ENCODE peak calls at places on chromosomes 11 and 22, in seven cellular contexts. A is neuronal stem cell, O is IMR-90, R is H9, B is H1, V is mesenchymal stem cell, N is trophoblast cell. C is an unnamed sample.

GRCh38 chr22:48309115-48309705 is 1518.5 kb downstream of the BRD1 start:
- DNase-seq in R (no peak), B (no peak), V (no peak), N (no peak), A (no peak), O (no peak), C (no peak)

GRCh38 chr11:69644962-69645675 is 4.2 kb downstream of the CCND1 start:
- DNase-seq in O (no peak), R (peak), A (no peak), V (no peak), N (no peak), B (no peak), C (no peak)

GRCh38 chr11:31262761-31263160 is 106.8 kb downstream of the DCDC1 start:
- DNase-seq in N (no peak), O (peak), V (no peak), A (no peak), R (no peak), B (no peak), C (no peak)

GRCh38 chr11:1943977-1944376 is 3.2 kb upstream of the MRPL23 start:
- DNase-seq in R (no peak), N (no peak), B (peak), O (peak), A (no peak), V (no peak), C (no peak)

GRCh38 chr22:37254867-37255233 is 10.8 kb upstream of the RAC2 start:
- DNase-seq in A (no peak), R (no peak), V (peak), O (peak), B (no peak), N (no peak), C (no peak)

GRCh38 chr11:75925785-75926164 is 110.8 kb downstream of the UVRAG start:
- DNase-seq in B (no peak), V (no peak), R (no peak), O (peak), N (no peak), A (no peak), C (no peak)

GRCh38 chr22:20839837-20840645 is 18.6 kb downstream of the PI4KA start:
- DNase-seq in A (no peak), N (no peak), R (no peak), V (no peak), B (no peak), O (no peak), C (no peak)

GRCh38 chr11:58898106-58898505 is 41.2 kb upstream of the GLYATL1 start:
- DNase-seq in O (no peak), A (no peak), R (no peak), B (no peak), V (no peak), N (no peak), C (no peak)

GRCh38 chr11:28169816-28170215 is 61.6 kb downstream of the METTL15 start:
- DNase-seq in B (no peak), N (no peak), R (no peak), V (peak), A (no peak), O (peak), C (no peak)

GRCh38 chr11:45089845-45090499 is 56.5 kb upstream of the PRDM11 start:
- DNase-seq in R (peak), N (no peak), A (no peak), V (peak), B (no peak), O (peak), C (peak)

GRCh38 chr11:120746395-120746794 is 234.8 kb downstream of the GRIK4 start:
- DNase-seq in B (no peak), A (no peak), O (no peak), R (no peak), V (no peak), N (peak), C (peak)

GRCh38 chr11:94820480-94820879 is 52.3 kb downstream of the AMOTL1 start:
- DNase-seq in V (no peak), O (no peak), A (no peak), N (no peak), R (no peak), B (no peak), C (no peak)

GRCh38 chr11:70466154-70466553 is 67.8 kb downstream of the CTTN start:
- DNase-seq in R (no peak), B (no peak), V (peak), N (peak), A (no peak), O (peak), C (peak)

GRCh38 chr11:12043959-12044772 is 35.7 kb upstream of the DKK3 start:
- DNase-seq in N (peak), B (peak), V (peak), R (peak), A (peak), O (peak), C (peak)

GRCh38 chr11:119518746-119519382 is 95.9 kb upstream of the THY1 start:
- DNase-seq in N (peak), V (peak), O (peak), A (peak), B (peak), R (peak), C (peak)

GRCh38 chr11:2220173-2220771 is 48.7 kb upstream of the TH start:
- DNase-seq in A (no peak), V (no peak), B (no peak), R (no peak), N (peak), O (no peak), C (no peak)

GRCh38 chr11:77580712-77581337 is 8.9 kb upstream of the AQP11 start:
- DNase-seq in R (no peak), O (peak), V (peak), N (no peak), A (peak), B (no peak), C (peak)

GRCh38 chr11:66106786-66107599 is 36.9 kb downstream of the PACS1 start:
- DNase-seq in B (no peak), R (no peak), A (no peak), V (no peak), O (no peak), N (peak), C (peak)

GRCh38 chr11:94844031-94844430 is 75.9 kb downstream of the AMOTL1 start:
- DNase-seq in N (no peak), O (no peak), V (no peak), B (no peak), R (no peak), A (no peak), C (no peak)

GRCh38 chr11:46009647-46010046 is 87.2 kb downstream of the LARGE2 start:
- DNase-seq in N (peak), V (no peak), B (no peak), A (no peak), O (no peak), R (no peak), C (no peak)

GRCh38 chr11:61917357-61918109 is at the start of gene RAB3IL1:
- DNase-seq in N (peak), V (peak), R (peak), O (no peak), B (peak), A (peak), C (peak)

GRCh38 chr11:78420255-78420764 is 2.7 kb upstream of the GAB2 start:
- DNase-seq in N (peak), A (peak), V (peak), B (peak), O (peak), R (peak), C (peak)

GRCh38 chr11:128757886-128758612 is 64.2 kb downstream of the FLI1 start:
- DNase-seq in A (no peak), V (no peak), O (no peak), R (no peak), N (no peak), B (no peak), C (no peak)

GRCh38 chr11:16776716-16777115 is 38.3 kb downstream of the C11orf58 start:
- DNase-seq in V (no peak), B (no peak), R (no peak), A (no peak), N (no peak), O (peak), C (no peak)

GRCh38 chr22:50403701-50404101 is 60.6 kb downstream of the PPP6R2 start:
- DNase-seq in B (no peak), R (no peak), N (no peak), A (no peak), V (no peak), O (no peak), C (no peak)

GRCh38 chr11:77080643-77081210 is 14.0 kb downstream of the CAPN5 start:
- DNase-seq in V (peak), A (no peak), B (no peak), R (no peak), O (peak), N (no peak), C (no peak)

GRCh38 chr11:10659339-10660216 is 34.0 kb downstream of the IRAG1 start:
- DNase-seq in R (no peak), N (peak), B (no peak), V (peak), O (peak), A (no peak), C (peak)

GRCh38 chr11:112856591-112856990 is 104.6 kb upstream of the NCAM1 start:
- DNase-seq in R (no peak), O (no peak), A (no peak), B (no peak), V (no peak), N (no peak), C (no peak)

GRCh38 chr22:44220727-44221680 is 40.3 kb downstream of the PARVG start:
- DNase-seq in V (no peak), N (no peak), R (no peak), A (no peak), O (no peak), B (peak), C (peak)

GRCh38 chr22:19523240-19524169 is 705 bp downstream of the CLDN5 start:
- DNase-seq in A (peak), B (peak), O (peak), N (peak), V (peak), R (peak), C (peak)

GRCh38 chr22:27992294-27993165 is 73.5 kb upstream of the PITPNB start:
- DNase-seq in A (no peak), V (no peak), R (peak), O (no peak), N (no peak), B (no peak), C (no peak)

GRCh38 chr11:117084992-117085391 is 13.2 kb downstream of the SIK3 start:
- DNase-seq in N (peak), A (no peak), O (no peak), B (no peak), R (no peak), V (peak), C (no peak)

GRCh38 chr11:117081908-117082307 is 16.3 kb downstream of the SIK3 start:
- DNase-seq in N (no peak), R (no peak), B (no peak), V (no peak), A (no peak), O (no peak), C (no peak)

GRCh38 chr11:117076941-117077659 is 21.1 kb downstream of the SIK3 start:
- DNase-seq in N (no peak), A (no peak), O (no peak), R (no peak), B (no peak), V (peak), C (no peak)

GRCh38 chr11:117083011-117083940 is 15.0 kb downstream of the SIK3 start:
- DNase-seq in V (no peak), N (peak), R (no peak), A (no peak), O (no peak), B (no peak), C (no peak)

GRCh38 chr11:117080370-117080769 is 17.9 kb downstream of the SIK3 start:
- DNase-seq in A (no peak), B (no peak), N (no peak), V (no peak), O (no peak), R (no peak), C (no peak)
- H3K23ac ChIP-seq in A (no peak), B (no peak), N (no peak), V (no peak), O (no peak), R (no peak), C (no peak)

GRCh38 chr22:24024354-24024753 is 13.2 kb downstream of the CABIN1 start:
- DNase-seq in A (no peak), R (no peak), N (no peak), V (no peak), B (no peak), O (no peak), C (no peak)
- H3K18ac ChIP-seq in A (no peak), R (no peak), N (no peak), V (no peak), B (no peak), O (no peak), C (no peak)

GRCh38 chr22:22010358-22010757 is 27.8 kb upstream of the TOP3B start:
- DNase-seq in O (no peak), V (no peak), A (no peak), B (no peak), N (no peak), R (no peak), C (no peak)
- H2BK5ac ChIP-seq in O (no peak), V (no peak), A (no peak), B (no peak), N (no peak), R (no peak), C (no peak)

GRCh38 chr11:34351051-34351450 is 6.8 kb downstream of the ABTB2 start:
- DNase-seq in B (no peak), V (no peak), R (peak), N (no peak), O (no peak), A (no peak), C (no peak)
- H3K23ac ChIP-seq in B (no peak), V (no peak), R (no peak), N (no peak), O (no peak), A (no peak), C (no peak)

GRCh38 chr11:55572548-55572947 is 620 bp downstream of the OR4C16 start:
- DNase-seq in O (no peak), V (no peak), B (no peak), R (no peak), A (no peak), N (no peak), C (no peak)
- H3K18ac ChIP-seq in O (no peak), V (no peak), B (no peak), R (no peak), A (no peak), N (no peak), C (no peak)

GRCh38 chr11:118375980-118376379 is 16.6 kb downstream of the UBE4A start:
- DNase-seq in R (no peak), V (no peak), B (no peak), N (no peak), A (no peak), O (no peak), C (no peak)

GRCh38 chr11:118373871-118374270 is 14.5 kb downstream of the UBE4A start:
- DNase-seq in N (no peak), B (no peak), O (no peak), R (no peak), A (no peak), V (no peak), C (no peak)

GRCh38 chr11:118374729-118375128 is 15.3 kb downstream of the UBE4A start:
- DNase-seq in B (no peak), V (no peak), A (no peak), O (no peak), R (no peak), N (no peak), C (no peak)

GRCh38 chr11:118370774-118371173 is 11.4 kb downstream of the UBE4A start:
- DNase-seq in B (no peak), V (no peak), O (no peak), R (no peak), A (no peak), N (no peak), C (no peak)

DNA sequence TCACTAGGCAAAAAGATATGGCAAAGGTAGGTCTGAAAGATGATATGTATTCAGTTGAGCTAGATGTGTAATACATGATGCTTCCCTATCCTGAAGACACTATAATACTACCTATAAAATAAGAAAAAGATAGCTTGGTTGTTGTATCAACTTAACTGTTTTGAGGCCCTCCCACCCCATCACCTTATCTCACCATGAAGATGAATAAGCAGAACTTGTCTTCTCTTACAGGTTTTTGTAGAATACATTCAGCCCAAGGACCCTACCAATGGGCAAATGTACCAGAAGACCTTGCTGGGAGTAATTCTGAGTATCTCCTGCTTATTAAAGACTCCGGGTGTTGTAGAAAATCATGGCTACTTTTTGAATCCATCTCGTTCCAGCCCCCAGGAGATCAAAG is 13.9 kb downstream of the UBE4A start:
- DNase-seq in N (no peak), R (no peak), A (no peak), B (no peak), V (no peak), O (no peak), C (no peak)
- H2BK5ac ChIP-seq in N (no peak), R (no peak), A (no peak), B (no peak), V (no peak), O (no peak), C (no peak)

GRCh38 chr22:30354644-30355043 is 2.0 kb downstream of the SF3A1 start:
- DNase-seq in N (peak), R (no peak), O (no peak), A (no peak), V (no peak), B (no peak), C (no peak)
- H3K23ac ChIP-seq in N (no peak), R (no peak), O (no peak), A (no peak), V (no peak), B (no peak), C (no peak)

DNA sequence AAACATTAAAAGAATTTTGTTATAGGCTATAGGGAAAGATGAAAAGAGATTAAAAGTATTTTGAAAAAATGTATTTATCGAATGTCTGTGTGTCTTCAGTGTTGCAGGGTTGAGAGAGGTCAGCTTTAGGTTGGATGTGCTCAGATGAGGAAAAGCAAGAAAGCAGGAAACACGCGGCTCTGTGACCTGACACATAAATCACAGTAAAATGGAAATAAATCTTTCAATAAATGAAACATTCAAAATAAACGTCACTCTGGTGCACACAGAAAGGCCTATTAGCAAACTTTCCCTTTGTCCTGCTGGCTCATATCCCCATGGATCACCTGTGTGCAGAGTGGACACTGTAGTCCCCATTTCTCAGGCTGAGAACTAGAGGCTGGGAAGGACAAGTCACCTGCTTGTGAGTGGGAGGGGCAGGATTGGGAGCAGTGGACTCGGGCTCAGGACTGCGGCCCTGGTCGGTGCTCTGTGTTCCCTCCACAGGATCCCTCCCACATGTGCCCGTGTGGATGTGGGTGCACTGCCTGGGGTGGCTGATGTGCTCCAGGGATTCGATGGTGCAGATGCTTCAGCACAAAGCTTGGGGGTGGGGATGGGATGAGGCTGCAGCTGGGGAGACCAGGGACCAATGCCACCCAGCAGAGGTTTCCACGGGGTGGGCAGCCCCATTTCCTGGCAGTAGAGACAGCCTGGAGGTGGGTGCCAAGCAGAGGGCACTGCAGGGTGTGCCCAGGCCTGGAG is 96.0 kb upstream of the IGLL5 start:
- DNase-seq in A (no peak), R (no peak), N (no peak), B (peak), V (no peak), O (no peak), C (no peak)
- H3K18ac ChIP-seq in A (no peak), R (no peak), N (no peak), B (no peak), V (no peak), O (no peak), C (no peak)

GRCh38 chr22:25205847-25206246 is 6.2 kb downstream of the CRYBB3 start:
- DNase-seq in R (no peak), A (no peak), B (no peak), N (no peak), O (no peak), V (no peak), C (no peak)

GRCh38 chr22:25201557-25202273 is 2.1 kb downstream of the CRYBB3 start:
- DNase-seq in R (no peak), B (no peak), O (no peak), N (no peak), V (no peak), A (no peak), C (no peak)

GRCh38 chr22:25202290-25202921 is 2.7 kb downstream of the CRYBB3 start:
- DNase-seq in N (peak), R (peak), B (peak), A (peak), V (peak), O (peak), C (peak)

GRCh38 chr22:25200967-25201366 is 1.3 kb downstream of the CRYBB3 start:
- DNase-seq in R (no peak), A (no peak), B (no peak), V (no peak), N (no peak), O (no peak), C (no peak)

DNA sequence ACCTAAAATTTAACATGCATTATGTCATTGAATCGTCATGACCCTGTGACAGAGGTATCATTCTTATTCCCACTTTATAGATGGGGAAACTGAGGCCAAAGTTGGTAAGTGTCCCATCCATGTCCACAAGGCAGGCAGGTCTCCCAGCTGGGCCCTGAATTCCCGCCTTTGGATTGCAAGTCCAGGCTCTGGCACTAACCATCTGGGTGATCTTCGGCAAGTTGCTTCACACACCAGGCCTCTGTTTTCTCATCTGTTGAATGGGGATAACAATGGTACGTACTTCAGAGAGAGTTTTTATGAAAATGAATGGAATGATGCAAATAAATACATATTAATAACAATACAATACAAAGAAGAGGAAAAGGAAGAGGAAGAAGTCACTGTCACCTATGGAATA is 3.4 kb downstream of the CRYBB3 start:
- DNase-seq in R (no peak), V (no peak), N (no peak), B (no peak), O (no peak), A (no peak), C (no peak)
- H2BK5ac ChIP-seq in R (no peak), V (no peak), N (no peak), B (no peak), O (no peak), A (no peak), C (no peak)